ENCODE peak calls at places on chromosomes 5 and 9, in six cellular contexts. One of them, this sample, is unnamed.

GRCh38 chr5:156411131-156411727 is 84.3 kb downstream of the SGCD start:
- DNase-seq in stimulated activated CD4-positive, alpha-beta T cell treated with anti-CD3 and anti-CD28 coated beads, Interleukin-4, amount 100 ng/mL, for 4 hours: no peak
- DNase-seq in astrocyte of the cerebellum: peak; percentile 19
- DNase-seq in stimulated activated CD8-positive, alpha-beta memory T cell treated with anti-CD3 and anti-CD28 coated beads, Interleukin-2, amount 100 ng/mL, for 48 hours: no peak
- DNase-seq in T-helper 22 cell: no peak
- DNase-seq in T1000: peak; percentile 1
- DNase-seq in this sample: peak; percentile 19

GRCh38 chr9:136882109-136882946 is 4.0 kb upstream of the TRAF2 start:
- DNase-seq in stimulated activated CD4-positive, alpha-beta T cell treated with anti-CD3 and anti-CD28 coated beads, Interleukin-4, amount 100 ng/mL, for 4 hours: peak; percentile 89
- DNase-seq in astrocyte of the cerebellum: no peak
- DNase-seq in stimulated activated CD8-positive, alpha-beta memory T cell treated with anti-CD3 and anti-CD28 coated beads, Interleukin-2, amount 100 ng/mL, for 48 hours: peak; percentile 85
- DNase-seq in T-helper 22 cell: peak; percentile 87
- DNase-seq in T1000: peak; percentile 82
- DNase-seq in this sample: peak; percentile 72

GRCh38 chr5:56676091-56676768 is 139.1 kb upstream of the MAP3K1 start:
- DNase-seq in stimulated activated CD4-positive, alpha-beta T cell treated with anti-CD3 and anti-CD28 coated beads, Interleukin-4, amount 100 ng/mL, for 4 hours: no peak
- DNase-seq in astrocyte of the cerebellum: no peak
- DNase-seq in stimulated activated CD8-positive, alpha-beta memory T cell treated with anti-CD3 and anti-CD28 coated beads, Interleukin-2, amount 100 ng/mL, for 48 hours: no peak
- DNase-seq in T-helper 22 cell: no peak
- DNase-seq in T1000: peak; percentile 52
- DNase-seq in this sample: peak; percentile 14

GRCh38 chr5:115050860-115051259 is 118.8 kb downstream of the TRIM36 start:
- DNase-seq in stimulated activated CD4-positive, alpha-beta T cell treated with anti-CD3 and anti-CD28 coated beads, Interleukin-4, amount 100 ng/mL, for 4 hours: no peak
- DNase-seq in astrocyte of the cerebellum: no peak
- DNase-seq in stimulated activated CD8-positive, alpha-beta memory T cell treated with anti-CD3 and anti-CD28 coated beads, Interleukin-2, amount 100 ng/mL, for 48 hours: no peak
- DNase-seq in T-helper 22 cell: no peak
- DNase-seq in T1000: no peak
- DNase-seq in this sample: no peak

GRCh38 chr5:60178101-60178500 is 284.6 kb upstream of the PDE4D start:
- DNase-seq in stimulated activated CD4-positive, alpha-beta T cell treated with anti-CD3 and anti-CD28 coated beads, Interleukin-4, amount 100 ng/mL, for 4 hours: no peak
- DNase-seq in astrocyte of the cerebellum: peak; percentile 59
- DNase-seq in stimulated activated CD8-positive, alpha-beta memory T cell treated with anti-CD3 and anti-CD28 coated beads, Interleukin-2, amount 100 ng/mL, for 48 hours: no peak
- DNase-seq in T-helper 22 cell: no peak
- DNase-seq in T1000: no peak
- DNase-seq in this sample: no peak

GRCh38 chr9:98720402-98720801 is 11.7 kb upstream of the GABBR2 start:
- DNase-seq in stimulated activated CD4-positive, alpha-beta T cell treated with anti-CD3 and anti-CD28 coated beads, Interleukin-4, amount 100 ng/mL, for 4 hours: no peak
- DNase-seq in astrocyte of the cerebellum: no peak
- DNase-seq in stimulated activated CD8-positive, alpha-beta memory T cell treated with anti-CD3 and anti-CD28 coated beads, Interleukin-2, amount 100 ng/mL, for 48 hours: no peak
- DNase-seq in T-helper 22 cell: no peak
- DNase-seq in T1000: no peak
- DNase-seq in this sample: no peak

GRCh38 chr9:136686534-136686793 is 793 bp downstream of the AGPAT2 start:
- DNase-seq in stimulated activated CD4-positive, alpha-beta T cell treated with anti-CD3 and anti-CD28 coated beads, Interleukin-4, amount 100 ng/mL, for 4 hours: no peak
- DNase-seq in astrocyte of the cerebellum: no peak
- DNase-seq in stimulated activated CD8-positive, alpha-beta memory T cell treated with anti-CD3 and anti-CD28 coated beads, Interleukin-2, amount 100 ng/mL, for 48 hours: no peak
- DNase-seq in T-helper 22 cell: no peak
- DNase-seq in T1000: no peak
- DNase-seq in this sample: no peak

GRCh38 chr5:180950291-180950949 is 38.2 kb upstream of the BTNL3 start:
- DNase-seq in stimulated activated CD4-positive, alpha-beta T cell treated with anti-CD3 and anti-CD28 coated beads, Interleukin-4, amount 100 ng/mL, for 4 hours: no peak
- DNase-seq in astrocyte of the cerebellum: no peak
- DNase-seq in stimulated activated CD8-positive, alpha-beta memory T cell treated with anti-CD3 and anti-CD28 coated beads, Interleukin-2, amount 100 ng/mL, for 48 hours: no peak
- DNase-seq in T-helper 22 cell: no peak
- DNase-seq in T1000: no peak
- DNase-seq in this sample: no peak

GRCh38 chr5:56337715-56338319 is 104.7 kb upstream of the ANKRD55 start:
- DNase-seq in stimulated activated CD4-positive, alpha-beta T cell treated with anti-CD3 and anti-CD28 coated beads, Interleukin-4, amount 100 ng/mL, for 4 hours: no peak
- DNase-seq in astrocyte of the cerebellum: no peak
- DNase-seq in stimulated activated CD8-positive, alpha-beta memory T cell treated with anti-CD3 and anti-CD28 coated beads, Interleukin-2, amount 100 ng/mL, for 48 hours: no peak
- DNase-seq in T-helper 22 cell: no peak
- DNase-seq in T1000: no peak
- DNase-seq in this sample: no peak

GRCh38 chr5:108788142-108788541 is 40.4 kb downstream of the FER start:
- DNase-seq in stimulated activated CD4-positive, alpha-beta T cell treated with anti-CD3 and anti-CD28 coated beads, Interleukin-4, amount 100 ng/mL, for 4 hours: no peak
- DNase-seq in astrocyte of the cerebellum: no peak
- DNase-seq in stimulated activated CD8-positive, alpha-beta memory T cell treated with anti-CD3 and anti-CD28 coated beads, Interleukin-2, amount 100 ng/mL, for 48 hours: no peak
- DNase-seq in T-helper 22 cell: no peak
- DNase-seq in T1000: no peak
- DNase-seq in this sample: no peak

GRCh38 chr9:95286151-95286550 is 31.4 kb downstream of the FANCC start:
- DNase-seq in stimulated activated CD4-positive, alpha-beta T cell treated with anti-CD3 and anti-CD28 coated beads, Interleukin-4, amount 100 ng/mL, for 4 hours: no peak
- DNase-seq in astrocyte of the cerebellum: peak; percentile 4
- DNase-seq in stimulated activated CD8-positive, alpha-beta memory T cell treated with anti-CD3 and anti-CD28 coated beads, Interleukin-2, amount 100 ng/mL, for 48 hours: no peak
- DNase-seq in T-helper 22 cell: no peak
- DNase-seq in T1000: no peak
- DNase-seq in this sample: no peak

GRCh38 chr5:82593481-82593880 is 315.3 kb upstream of the RPS23 start:
- DNase-seq in stimulated activated CD4-positive, alpha-beta T cell treated with anti-CD3 and anti-CD28 coated beads, Interleukin-4, amount 100 ng/mL, for 4 hours: no peak
- DNase-seq in astrocyte of the cerebellum: peak; percentile 54
- DNase-seq in stimulated activated CD8-positive, alpha-beta memory T cell treated with anti-CD3 and anti-CD28 coated beads, Interleukin-2, amount 100 ng/mL, for 48 hours: no peak
- DNase-seq in T-helper 22 cell: no peak
- DNase-seq in T1000: no peak
- DNase-seq in this sample: no peak

GRCh38 chr9:134168731-134169130 is 4.4 kb upstream of the RNU6ATAC start:
- DNase-seq in stimulated activated CD4-positive, alpha-beta T cell treated with anti-CD3 and anti-CD28 coated beads, Interleukin-4, amount 100 ng/mL, for 4 hours: no peak
- DNase-seq in astrocyte of the cerebellum: peak; percentile 16
- DNase-seq in stimulated activated CD8-positive, alpha-beta memory T cell treated with anti-CD3 and anti-CD28 coated beads, Interleukin-2, amount 100 ng/mL, for 48 hours: no peak
- DNase-seq in T-helper 22 cell: no peak
- DNase-seq in T1000: no peak
- DNase-seq in this sample: peak; percentile 45

GRCh38 chr5:71533614-71534013 is 53.5 kb upstream of the MCCC2 start:
- DNase-seq in stimulated activated CD4-positive, alpha-beta T cell treated with anti-CD3 and anti-CD28 coated beads, Interleukin-4, amount 100 ng/mL, for 4 hours: no peak
- DNase-seq in astrocyte of the cerebellum: no peak
- DNase-seq in stimulated activated CD8-positive, alpha-beta memory T cell treated with anti-CD3 and anti-CD28 coated beads, Interleukin-2, amount 100 ng/mL, for 48 hours: no peak
- DNase-seq in T-helper 22 cell: no peak
- DNase-seq in T1000: no peak
- DNase-seq in this sample: no peak

GRCh38 chr9:93059097-93059959 is 827 bp downstream of the SUSD3 start:
- DNase-seq in stimulated activated CD4-positive, alpha-beta T cell treated with anti-CD3 and anti-CD28 coated beads, Interleukin-4, amount 100 ng/mL, for 4 hours: peak; percentile 33
- DNase-seq in astrocyte of the cerebellum: no peak
- DNase-seq in stimulated activated CD8-positive, alpha-beta memory T cell treated with anti-CD3 and anti-CD28 coated beads, Interleukin-2, amount 100 ng/mL, for 48 hours: no peak
- DNase-seq in T-helper 22 cell: no peak
- DNase-seq in T1000: no peak
- DNase-seq in this sample: no peak

GRCh38 chr9:14565352-14565956 is 127.8 kb downstream of the ZDHHC21 start:
- DNase-seq in stimulated activated CD4-positive, alpha-beta T cell treated with anti-CD3 and anti-CD28 coated beads, Interleukin-4, amount 100 ng/mL, for 4 hours: no peak
- DNase-seq in astrocyte of the cerebellum: no peak
- DNase-seq in stimulated activated CD8-positive, alpha-beta memory T cell treated with anti-CD3 and anti-CD28 coated beads, Interleukin-2, amount 100 ng/mL, for 48 hours: no peak
- DNase-seq in T-helper 22 cell: no peak
- DNase-seq in T1000: no peak
- DNase-seq in this sample: no peak

GRCh38 chr5:10724799-10725507 is 36.1 kb downstream of the DAP start:
- DNase-seq in stimulated activated CD4-positive, alpha-beta T cell treated with anti-CD3 and anti-CD28 coated beads, Interleukin-4, amount 100 ng/mL, for 4 hours: no peak
- DNase-seq in astrocyte of the cerebellum: peak; percentile 87
- DNase-seq in stimulated activated CD8-positive, alpha-beta memory T cell treated with anti-CD3 and anti-CD28 coated beads, Interleukin-2, amount 100 ng/mL, for 48 hours: no peak
- DNase-seq in T-helper 22 cell: no peak
- DNase-seq in T1000: peak; percentile 58
- DNase-seq in this sample: peak; percentile 97

GRCh38 chr9:14911046-14911445 is 818 bp upstream of the FREM1 start:
- DNase-seq in stimulated activated CD4-positive, alpha-beta T cell treated with anti-CD3 and anti-CD28 coated beads, Interleukin-4, amount 100 ng/mL, for 4 hours: no peak
- DNase-seq in astrocyte of the cerebellum: no peak
- DNase-seq in stimulated activated CD8-positive, alpha-beta memory T cell treated with anti-CD3 and anti-CD28 coated beads, Interleukin-2, amount 100 ng/mL, for 48 hours: no peak
- DNase-seq in T-helper 22 cell: no peak
- DNase-seq in T1000: no peak
- DNase-seq in this sample: no peak

GRCh38 chr9:87570000-87570834 is 72.5 kb downstream of the DAPK1 start:
- DNase-seq in stimulated activated CD4-positive, alpha-beta T cell treated with anti-CD3 and anti-CD28 coated beads, Interleukin-4, amount 100 ng/mL, for 4 hours: no peak
- DNase-seq in astrocyte of the cerebellum: no peak
- DNase-seq in stimulated activated CD8-positive, alpha-beta memory T cell treated with anti-CD3 and anti-CD28 coated beads, Interleukin-2, amount 100 ng/mL, for 48 hours: no peak
- DNase-seq in T-helper 22 cell: no peak
- DNase-seq in T1000: no peak
- DNase-seq in this sample: peak; percentile 82

GRCh38 chr5:178261666-178262600 is 29.3 kb upstream of the PHYKPL start:
- DNase-seq in stimulated activated CD4-positive, alpha-beta T cell treated with anti-CD3 and anti-CD28 coated beads, Interleukin-4, amount 100 ng/mL, for 4 hours: no peak
- DNase-seq in astrocyte of the cerebellum: no peak
- DNase-seq in stimulated activated CD8-positive, alpha-beta memory T cell treated with anti-CD3 and anti-CD28 coated beads, Interleukin-2, amount 100 ng/mL, for 48 hours: no peak
- DNase-seq in T-helper 22 cell: no peak
- DNase-seq in T1000: no peak
- DNase-seq in this sample: no peak

This sample was measured in HT-29.